ENCODE peak calls at places on chromosomes 3 and 15, in six cellular contexts. One of them, this sample, is unnamed.

GRCh38 chr3:176855901-176856486 is 341.3 kb downstream of the TBL1XR1 start:
- DNase-seq in coronary artery: no peak
- DNase-seq in lung: no peak
- DNase-seq in A549: no peak
- DNase-seq in left ventricle myocardium inferior: no peak
- DNase-seq in ovary: no peak
- DNase-seq in this sample: no peak

GRCh38 chr15:84631706-84632272 is 22.3 kb downstream of the WDR73 start:
- DNase-seq in coronary artery: no peak
- DNase-seq in lung: no peak
- DNase-seq in A549: no peak
- DNase-seq in left ventricle myocardium inferior: no peak
- DNase-seq in ovary: no peak
- DNase-seq in this sample: no peak

GRCh38 chr15:55535436-55535835 is 27.4 kb upstream of the DNAAF4 start:
- DNase-seq in coronary artery: no peak
- DNase-seq in lung: no peak
- DNase-seq in A549: no peak
- DNase-seq in left ventricle myocardium inferior: no peak
- DNase-seq in ovary: no peak
- DNase-seq in this sample: no peak

GRCh38 chr15:64349375-64349774 is 6.6 kb downstream of the CSNK1G1 start:
- DNase-seq in coronary artery: no peak
- DNase-seq in lung: no peak
- DNase-seq in A549: no peak
- DNase-seq in left ventricle myocardium inferior: no peak
- DNase-seq in ovary: no peak
- DNase-seq in this sample: no peak

GRCh38 chr15:55914446-55914845 is 79.0 kb downstream of the NEDD4 start:
- DNase-seq in coronary artery: no peak
- DNase-seq in lung: no peak
- DNase-seq in A549: no peak
- DNase-seq in left ventricle myocardium inferior: no peak
- DNase-seq in ovary: no peak
- DNase-seq in this sample: no peak

GRCh38 chr3:94185753-94186152 is 122.9 kb downstream of the NSUN3 start:
- DNase-seq in coronary artery: no peak
- DNase-seq in lung: no peak
- DNase-seq in A549: no peak
- DNase-seq in left ventricle myocardium inferior: no peak
- DNase-seq in ovary: no peak
- DNase-seq in this sample: no peak

GRCh38 chr15:42858540-42858939 is 62.0 kb downstream of the TTBK2 start:
- DNase-seq in coronary artery: no peak
- DNase-seq in lung: no peak
- DNase-seq in A549: no peak
- DNase-seq in left ventricle myocardium inferior: no peak
- DNase-seq in ovary: no peak
- DNase-seq in this sample: no peak

GRCh38 chr3:168071971-168072645 is 23.6 kb downstream of the GOLIM4 start:
- DNase-seq in coronary artery: no peak
- DNase-seq in lung: no peak
- DNase-seq in A549: no peak
- DNase-seq in left ventricle myocardium inferior: no peak
- DNase-seq in ovary: no peak
- DNase-seq in this sample: no peak

GRCh38 chr3:45008117-45008516 is 18.0 kb upstream of the CLEC3B start:
- DNase-seq in coronary artery: no peak
- DNase-seq in lung: no peak
- DNase-seq in A549: no peak
- DNase-seq in left ventricle myocardium inferior: no peak
- DNase-seq in ovary: no peak
- DNase-seq in this sample: no peak

GRCh38 chr3:180548050-180548449 is 53.9 kb upstream of the TTC14 start:
- DNase-seq in coronary artery: no peak
- DNase-seq in lung: no peak
- DNase-seq in A549: no peak
- DNase-seq in left ventricle myocardium inferior: no peak
- DNase-seq in ovary: no peak
- DNase-seq in this sample: no peak

GRCh38 chr3:108296239-108296638 is at the start of gene HHLA2:
- DNase-seq in coronary artery: no peak
- DNase-seq in lung: no peak
- DNase-seq in A549: no peak
- DNase-seq in left ventricle myocardium inferior: no peak
- DNase-seq in ovary: no peak
- DNase-seq in this sample: no peak

GRCh38 chr3:134291300-134292254 is 40.9 kb upstream of the RYK start:
- DNase-seq in coronary artery: no peak
- DNase-seq in lung: peak
- DNase-seq in A549: no peak
- DNase-seq in left ventricle myocardium inferior: peak
- DNase-seq in ovary: peak
- DNase-seq in this sample: no peak

GRCh38 chr15:69568621-69569020 is 116.0 kb downstream of the RPLP1 start:
- DNase-seq in coronary artery: no peak
- DNase-seq in lung: no peak
- DNase-seq in A549: no peak
- DNase-seq in left ventricle myocardium inferior: no peak
- DNase-seq in ovary: no peak
- DNase-seq in this sample: no peak

GRCh38 chr15:82643992-82644391 is 3.2 kb downstream of the CPEB1 start:
- DNase-seq in coronary artery: no peak
- DNase-seq in lung: no peak
- DNase-seq in A549: no peak
- DNase-seq in left ventricle myocardium inferior: no peak
- DNase-seq in ovary: no peak
- DNase-seq in this sample: no peak

GRCh38 chr3:127959873-127960272 is 44.8 kb downstream of the KBTBD12 start:
- DNase-seq in coronary artery: no peak
- DNase-seq in lung: no peak
- DNase-seq in A549: peak
- DNase-seq in left ventricle myocardium inferior: no peak
- DNase-seq in ovary: no peak
- DNase-seq in this sample: no peak

GRCh38 chr3:157091096-157091833 is 68.7 kb downstream of the CCNL1 start:
- DNase-seq in coronary artery: no peak
- DNase-seq in lung: no peak
- DNase-seq in A549: no peak
- DNase-seq in left ventricle myocardium inferior: no peak
- DNase-seq in ovary: no peak
- DNase-seq in this sample: no peak

GRCh38 chr15:101198820-101199219 is 53.0 kb downstream of the CHSY1 start:
- DNase-seq in coronary artery: no peak
- DNase-seq in lung: no peak
- DNase-seq in A549: no peak
- DNase-seq in left ventricle myocardium inferior: no peak
- DNase-seq in ovary: no peak
- DNase-seq in this sample: no peak

GRCh38 chr15:65275104-65275727 is 11.5 kb downstream of the PARP16 start:
- DNase-seq in coronary artery: no peak
- DNase-seq in lung: no peak
- DNase-seq in A549: no peak
- DNase-seq in left ventricle myocardium inferior: no peak
- DNase-seq in ovary: no peak
- DNase-seq in this sample: no peak

GRCh38 chr15:93467327-93467726 is 378.3 kb upstream of the RGMA start:
- DNase-seq in coronary artery: peak
- DNase-seq in lung: peak
- DNase-seq in A549: no peak
- DNase-seq in left ventricle myocardium inferior: peak
- DNase-seq in ovary: peak
- DNase-seq in this sample: no peak

GRCh38 chr15:44087578-44088190 is 107.4 kb downstream of the FRMD5 start:
- DNase-seq in coronary artery: no peak
- DNase-seq in lung: no peak
- DNase-seq in A549: peak
- DNase-seq in left ventricle myocardium inferior: no peak
- DNase-seq in ovary: no peak
- DNase-seq in this sample: no peak

GRCh38 chr3:76043746-76044145 is 258.4 kb upstream of the ZNF717 start:
- DNase-seq in coronary artery: no peak
- DNase-seq in lung: no peak
- DNase-seq in A549: no peak
- DNase-seq in left ventricle myocardium inferior: no peak
- DNase-seq in ovary: no peak
- DNase-seq in this sample: no peak

GRCh38 chr3:188821998-188822397 is 349.8 kb upstream of the TPRG1 start:
- DNase-seq in coronary artery: no peak
- DNase-seq in lung: no peak
- DNase-seq in A549: no peak
- DNase-seq in left ventricle myocardium inferior: no peak
- DNase-seq in ovary: no peak
- DNase-seq in this sample: no peak

GRCh38 chr3:112755845-112756671 is 90.6 kb downstream of the CD200R1L start:
- DNase-seq in coronary artery: no peak
- DNase-seq in lung: no peak
- DNase-seq in A549: no peak
- DNase-seq in left ventricle myocardium inferior: no peak
- DNase-seq in ovary: no peak
- DNase-seq in this sample: no peak

GRCh38 chr15:99306694-99307338 is 55.5 kb downstream of the LRRC28 start:
- DNase-seq in coronary artery: no peak
- DNase-seq in lung: no peak
- DNase-seq in A549: no peak
- DNase-seq in left ventricle myocardium inferior: no peak
- DNase-seq in ovary: no peak
- DNase-seq in this sample: no peak

GRCh38 chr3:129268396-129268795 is 10.3 kb upstream of the HMCES start:
- DNase-seq in coronary artery: no peak
- DNase-seq in lung: no peak
- DNase-seq in A549: no peak
- DNase-seq in left ventricle myocardium inferior: no peak
- DNase-seq in ovary: no peak
- DNase-seq in this sample: no peak

GRCh38 chr15:66750609-66751008 is 48.6 kb downstream of the SMAD6 start:
- DNase-seq in coronary artery: no peak
- DNase-seq in lung: no peak
- DNase-seq in A549: no peak
- DNase-seq in left ventricle myocardium inferior: no peak
- DNase-seq in ovary: no peak
- DNase-seq in this sample: no peak

GRCh38 chr3:128481438-128481942 is 11.5 kb downstream of the GATA2 start:
- DNase-seq in coronary artery: no peak
- DNase-seq in lung: no peak
- DNase-seq in A549: no peak
- DNase-seq in left ventricle myocardium inferior: peak
- DNase-seq in ovary: no peak
- DNase-seq in this sample: no peak

GRCh38 chr3:100169186-100169585 is 54.9 kb upstream of the FILIP1L start:
- DNase-seq in coronary artery: no peak
- DNase-seq in lung: no peak
- DNase-seq in A549: no peak
- DNase-seq in left ventricle myocardium inferior: peak
- DNase-seq in ovary: peak
- DNase-seq in this sample: no peak

GRCh38 chr15:42491540-42492225 is 742 bp upstream of the ZNF106 start:
- DNase-seq in coronary artery: no peak
- DNase-seq in lung: peak
- DNase-seq in A549: peak
- DNase-seq in left ventricle myocardium inferior: no peak
- DNase-seq in ovary: no peak
- DNase-seq in this sample: no peak

GRCh38 chr3:119769394-119770149 is 12.3 kb upstream of the NR1I2 start:
- DNase-seq in coronary artery: no peak
- DNase-seq in lung: no peak
- DNase-seq in A549: no peak
- DNase-seq in left ventricle myocardium inferior: no peak
- DNase-seq in ovary: no peak
- DNase-seq in this sample: no peak

GRCh38 chr15:63073497-63074172 is 31.1 kb downstream of the TPM1 start:
- DNase-seq in coronary artery: no peak
- DNase-seq in lung: no peak
- DNase-seq in A549: no peak
- DNase-seq in left ventricle myocardium inferior: no peak
- DNase-seq in ovary: no peak
- DNase-seq in this sample: no peak

GRCh38 chr3:61562042-61562809 is 855 bp downstream of the PTPRG start:
- DNase-seq in coronary artery: no peak
- DNase-seq in lung: no peak
- DNase-seq in A549: peak
- DNase-seq in left ventricle myocardium inferior: peak
- DNase-seq in ovary: peak
- DNase-seq in this sample: no peak

GRCh38 chr3:122993573-122993972 is 34.0 kb downstream of the SEMA5B start:
- DNase-seq in coronary artery: no peak
- DNase-seq in lung: no peak
- DNase-seq in A549: no peak
- DNase-seq in left ventricle myocardium inferior: no peak
- DNase-seq in ovary: no peak
- DNase-seq in this sample: no peak

GRCh38 chr3:25784971-25785370 is 1.7 kb upstream of the NGLY1 start:
- DNase-seq in coronary artery: no peak
- DNase-seq in lung: no peak
- DNase-seq in A549: no peak
- DNase-seq in left ventricle myocardium inferior: no peak
- DNase-seq in ovary: no peak
- DNase-seq in this sample: no peak

GRCh38 chr15:77140220-77140619 is 69.3 kb upstream of the TSPAN3 start:
- DNase-seq in coronary artery: no peak
- DNase-seq in lung: no peak
- DNase-seq in A549: no peak
- DNase-seq in left ventricle myocardium inferior: no peak
- DNase-seq in ovary: no peak
- DNase-seq in this sample: no peak

GRCh38 chr15:26083457-26084350 is 220.6 kb upstream of the ATP10A start:
- DNase-seq in coronary artery: no peak
- DNase-seq in lung: no peak
- DNase-seq in A549: no peak
- DNase-seq in left ventricle myocardium inferior: no peak
- DNase-seq in ovary: no peak
- DNase-seq in this sample: no peak
- H3K4me3 ChIP-seq in coronary artery: no peak
- H3K4me3 ChIP-seq in lung: no peak
- H3K4me3 ChIP-seq in A549: no peak
- H3K4me3 ChIP-seq in left ventricle myocardium inferior: peak
- H3K4me3 ChIP-seq in ovary: no peak
- H3K4me3 ChIP-seq in this sample: no peak

GRCh38 chr3:140686128-140686527 is 8.3 kb downstream of the TRIM42 start:
- DNase-seq in coronary artery: no peak
- DNase-seq in lung: no peak
- DNase-seq in A549: no peak
- DNase-seq in left ventricle myocardium inferior: no peak
- DNase-seq in ovary: no peak
- DNase-seq in this sample: no peak
- H3K27ac ChIP-seq in coronary artery: no peak
- H3K27ac ChIP-seq in lung: no peak
- H3K27ac ChIP-seq in A549: no peak
- H3K27ac ChIP-seq in left ventricle myocardium inferior: no peak
- H3K27ac ChIP-seq in ovary: no peak
- H3K27ac ChIP-seq in this sample: no peak

GRCh38 chr3:160447544-160447943 is 2.0 kb downstream of the TRIM59 start:
- DNase-seq in coronary artery: no peak
- DNase-seq in lung: no peak
- DNase-seq in A549: no peak
- DNase-seq in left ventricle myocardium inferior: no peak
- DNase-seq in ovary: no peak
- DNase-seq in this sample: no peak
- H3K4me3 ChIP-seq in coronary artery: no peak
- H3K4me3 ChIP-seq in lung: no peak
- H3K4me3 ChIP-seq in A549: peak
- H3K4me3 ChIP-seq in left ventricle myocardium inferior: no peak
- H3K4me3 ChIP-seq in ovary: no peak
- H3K4me3 ChIP-seq in this sample: peak

GRCh38 chr15:35020974-35021373 is 32.9 kb upstream of the ZNF770 start:
- DNase-seq in coronary artery: no peak
- DNase-seq in lung: no peak
- DNase-seq in A549: no peak
- DNase-seq in left ventricle myocardium inferior: no peak
- DNase-seq in ovary: no peak
- DNase-seq in this sample: no peak
- H3K27ac ChIP-seq in coronary artery: no peak
- H3K27ac ChIP-seq in lung: no peak
- H3K27ac ChIP-seq in A549: no peak
- H3K27ac ChIP-seq in left ventricle myocardium inferior: no peak
- H3K27ac ChIP-seq in ovary: no peak
- H3K27ac ChIP-seq in this sample: no peak

This sample was measured in dorsolateral prefrontal cortex.